ENCODE peak calls at places on chromosomes 1 and 21, in six cellular contexts. J is A549, Y is HepG2, Z is endothelial cell of umbilical vein, E is GM12878, G is K562. Q is an unnamed sample.

GRCh38 chr1:225655509-225656258 is 2.8 kb upstream of the ENAH start:
- DNase-seq in Y (peak), G (no peak), Z (peak), E (no peak), J (peak), Q (peak)

GRCh38 chr1:202056644-202057334 is 46.4 kb downstream of the ELF3 start:
- DNase-seq in J (peak), Y (peak), Z (no peak), E (no peak), G (peak), Q (no peak)

GRCh38 chr1:89260042-89260441 is 12.6 kb downstream of the GBP5 start:
- DNase-seq in J (no peak), Y (no peak), E (no peak), Z (no peak), G (no peak), Q (no peak)

GRCh38 chr1:1039145-1039910 is 19.4 kb downstream of the AGRN start:
- DNase-seq in J (no peak), Y (no peak), G (no peak), Z (no peak), E (no peak), Q (peak)

GRCh38 chr1:57857809-57858208 is 433.9 kb upstream of the DAB1 start:
- DNase-seq in E (no peak), Z (peak), Y (no peak), J (no peak), G (no peak), Q (no peak)

GRCh38 chr1:245516178-245516829 is 361.5 kb downstream of the KIF26B start:
- DNase-seq in G (peak), J (peak), E (no peak), Z (no peak), Y (peak), Q (peak)

GRCh38 chr21:44259082-44259705 is 2.5 kb downstream of the DNMT3L start:
- DNase-seq in Z (no peak), J (no peak), G (no peak), E (no peak), Y (no peak), Q (no peak)

GRCh38 chr1:11784993-11785769 is 20.6 kb downstream of the MTHFR start:
- DNase-seq in J (peak), G (peak), E (no peak), Y (peak), Z (peak), Q (peak)

GRCh38 chr1:67687649-67688048 is 2.6 kb downstream of the GADD45A start:
- DNase-seq in G (no peak), J (no peak), E (no peak), Z (no peak), Y (peak), Q (peak)
- TF ChIP-seq MYC in G (no peak), J (no peak), E (no peak), Z (no peak), Y (no peak), Q (no peak)

GRCh38 chr1:85277802-85278201 is 1.4 kb upstream of the BCL10 start:
- DNase-seq in E (no peak), Y (no peak), Z (no peak), G (no peak), J (no peak), Q (no peak)

GRCh38 chr1:85277027-85277625 is 694 bp upstream of the BCL10 start:
- DNase-seq in Z (no peak), Y (no peak), E (no peak), J (no peak), G (no peak), Q (no peak)

GRCh38 chr1:85278853-85279314 is 2.5 kb upstream of the BCL10 start:
- DNase-seq in E (no peak), J (peak), Y (no peak), Z (peak), G (peak), Q (peak)

GRCh38 chr1:85280636-85281035 is 4.2 kb upstream of the BCL10 start:
- DNase-seq in E (no peak), Z (no peak), Y (no peak), J (no peak), G (no peak), Q (no peak)

DNA sequence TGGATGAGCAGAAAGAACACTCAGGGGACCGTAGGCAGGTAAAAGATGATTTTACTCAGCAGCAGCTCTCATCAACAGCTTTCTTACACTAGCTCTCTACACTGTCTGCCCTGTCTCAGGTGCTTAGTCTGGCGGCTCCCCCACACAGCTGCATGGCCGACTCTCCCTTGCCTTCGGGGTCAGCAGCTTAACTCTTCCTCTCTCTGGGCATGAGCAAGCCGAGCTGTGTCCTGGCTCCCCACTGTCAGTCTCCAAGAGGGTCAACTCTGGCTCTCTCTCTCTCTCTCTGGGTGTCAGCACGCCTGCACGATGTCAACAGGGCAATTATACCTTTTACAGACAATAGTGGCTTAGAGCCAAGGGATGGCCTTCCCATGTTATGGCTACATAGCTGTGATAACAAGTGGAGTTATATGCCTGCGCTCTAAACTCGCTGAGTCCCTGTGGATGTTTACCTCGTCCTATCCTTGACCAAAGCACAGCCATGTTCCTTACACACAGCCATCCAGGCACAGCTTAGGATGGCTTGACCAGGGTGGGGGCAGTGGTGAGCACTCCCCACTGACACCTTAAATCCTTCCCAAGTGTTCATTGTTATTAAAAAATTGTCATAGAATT is 3.1 kb upstream of the BCL10 start:
- DNase-seq in Y (no peak), Z (no peak), G (no peak), J (no peak), E (no peak), Q (no peak)
- H3K4me3 ChIP-seq in Y (peak), Z (peak), G (peak), J (no peak), E (no peak), Q (no peak)

DNA sequence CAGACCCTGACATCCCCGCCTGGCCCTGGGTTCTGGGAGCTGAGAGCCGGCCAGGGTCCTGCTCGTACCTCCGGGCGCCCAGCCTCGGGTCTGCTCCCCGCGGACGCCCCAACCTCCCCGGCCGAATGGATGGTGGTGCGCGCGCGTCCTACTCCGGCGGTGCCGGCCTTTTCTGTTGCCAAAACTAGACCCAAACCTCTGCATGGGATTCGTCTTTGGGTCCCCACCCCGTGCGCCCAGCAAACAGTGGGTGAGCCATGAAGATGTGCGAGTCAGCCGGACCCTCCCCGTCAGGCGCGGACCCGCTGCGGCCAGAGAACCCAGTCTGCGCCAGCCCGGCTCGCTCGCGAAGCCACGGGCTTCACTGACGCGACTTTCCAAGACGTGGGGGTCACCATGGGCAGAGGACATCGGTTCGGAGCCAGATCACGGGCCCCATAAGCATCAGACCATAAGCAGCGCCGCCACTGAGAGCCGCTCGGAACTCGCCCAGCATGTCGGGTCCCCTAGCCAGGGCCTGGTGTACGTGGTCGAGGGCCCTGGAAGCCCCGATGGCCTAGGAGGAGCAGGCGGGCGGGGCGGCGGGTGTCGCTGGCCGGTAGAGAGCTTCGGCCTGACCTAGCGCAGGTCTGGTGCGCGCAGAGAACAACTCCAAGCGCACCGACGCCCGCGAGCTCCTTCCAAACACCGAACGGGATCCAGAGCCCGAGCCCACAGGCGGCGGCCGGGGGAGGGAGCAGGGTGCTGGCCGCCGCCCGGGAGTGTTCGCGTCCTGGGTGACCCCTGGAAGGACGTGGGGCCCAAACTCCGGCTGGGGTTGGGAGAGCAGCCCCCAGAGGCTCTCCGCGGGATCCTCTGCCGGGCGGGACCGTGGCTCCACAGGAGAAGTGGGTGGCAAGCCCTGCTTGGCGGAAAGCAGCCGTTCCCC is 1.0 kb upstream of the TP73 start:
- DNase-seq in Y (no peak), J (peak), Z (no peak), G (no peak), E (no peak), Q (no peak)
- TF ChIP-seq MAX in Y (no peak), J (no peak), Z (no peak), G (no peak), E (no peak), Q (no peak)

GRCh38 chr1:246930830-246931548 is 759 bp downstream of the AHCTF1 start:
- DNase-seq in G (peak), Y (peak), J (peak), E (no peak), Z (peak), Q (peak)
- TF ChIP-seq MYC in G (peak), Y (peak), J (peak), E (peak), Z (no peak), Q (peak)

DNA sequence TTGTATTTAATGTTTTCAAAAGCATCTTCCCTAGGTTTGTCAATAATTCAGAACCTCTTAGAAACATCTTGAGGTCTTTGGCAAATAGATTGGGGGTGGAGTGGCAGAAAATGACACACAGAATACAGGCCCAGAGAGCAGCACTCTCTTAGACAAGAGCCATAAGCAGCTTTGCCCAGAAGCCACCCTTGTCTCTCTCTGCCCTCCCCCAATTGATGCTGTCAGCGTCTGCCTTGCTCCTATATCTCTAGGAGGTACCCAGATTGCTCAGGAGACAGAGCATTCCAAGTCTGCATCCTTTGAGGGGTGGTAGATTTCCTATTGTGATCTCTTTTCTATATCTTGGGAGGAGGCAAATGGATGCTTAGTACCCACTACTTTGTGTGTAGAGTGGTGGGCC is 1.7 kb downstream of the RGL1 start:
- DNase-seq in Y (no peak), J (no peak), E (no peak), G (no peak), Z (no peak), Q (no peak)
- H3K4me3 ChIP-seq in Y (no peak), J (no peak), E (peak), G (no peak), Z (peak), Q (no peak)

Q was measured in NB4.